ENCODE peak calls at places on chromosome 1, in seven cellular contexts. One of them, this sample, is unnamed. For H3K9me3, the result is how much of the 10 kb centered on the place peaks cover.

GRCh38 chr1:27364696-27365371 is 1.9 kb downstream of the MAP3K6 start:
- DNase-seq in effector memory CD4-positive, alpha-beta T cell: no peak
- DNase-seq in CD8-positive, alpha-beta memory T cell: no peak
- DNase-seq in GM23248: no peak
- DNase-seq in neuronal stem cell: no peak
- DNase-seq in neural progenitor cell: no peak
- DNase-seq in cardiac muscle cell: no peak
- DNase-seq in this sample: no peak

GRCh38 chr1:172321429-172321828 is 99.1 kb upstream of the C1orf105 start:
- DNase-seq in neural progenitor cell: no peak
- DNase-seq in cardiac muscle cell: peak
- DNase-seq in effector memory CD4-positive, alpha-beta T cell: no peak
- DNase-seq in GM23248: peak
- DNase-seq in CD8-positive, alpha-beta memory T cell: no peak
- DNase-seq in neuronal stem cell: no peak
- DNase-seq in this sample: no peak

GRCh38 chr1:59498640-59499039 is 201.7 kb downstream of the FGGY start:
- DNase-seq in neuronal stem cell: no peak
- DNase-seq in CD8-positive, alpha-beta memory T cell: no peak
- DNase-seq in neural progenitor cell: no peak
- DNase-seq in GM23248: peak
- DNase-seq in effector memory CD4-positive, alpha-beta T cell: no peak
- DNase-seq in cardiac muscle cell: peak
- DNase-seq in this sample: no peak

GRCh38 chr1:205805082-205805711 is 7.8 kb downstream of the SLC41A1 start:
- DNase-seq in CD8-positive, alpha-beta memory T cell: no peak
- DNase-seq in cardiac muscle cell: no peak
- DNase-seq in effector memory CD4-positive, alpha-beta T cell: no peak
- DNase-seq in GM23248: peak
- DNase-seq in neuronal stem cell: no peak
- DNase-seq in neural progenitor cell: no peak
- DNase-seq in this sample: no peak

GRCh38 chr1:64495878-64496277 is 25.9 kb downstream of the CACHD1 start:
- DNase-seq in cardiac muscle cell: no peak
- DNase-seq in neural progenitor cell: no peak
- DNase-seq in effector memory CD4-positive, alpha-beta T cell: no peak
- DNase-seq in GM23248: no peak
- DNase-seq in CD8-positive, alpha-beta memory T cell: no peak
- DNase-seq in neuronal stem cell: no peak
- DNase-seq in this sample: no peak

GRCh38 chr1:204680461-204680860 is 5.1 kb downstream of the LRRN2 start:
- DNase-seq in neural progenitor cell: no peak
- DNase-seq in GM23248: no peak
- DNase-seq in neuronal stem cell: no peak
- DNase-seq in effector memory CD4-positive, alpha-beta T cell: no peak
- DNase-seq in cardiac muscle cell: no peak
- DNase-seq in CD8-positive, alpha-beta memory T cell: no peak
- DNase-seq in this sample: no peak

GRCh38 chr1:51344602-51345299 is 14.4 kb upstream of the TTC39A start:
- DNase-seq in neuronal stem cell: no peak
- DNase-seq in CD8-positive, alpha-beta memory T cell: no peak
- DNase-seq in cardiac muscle cell: no peak
- DNase-seq in effector memory CD4-positive, alpha-beta T cell: no peak
- DNase-seq in neural progenitor cell: peak
- DNase-seq in GM23248: peak
- DNase-seq in this sample: peak

GRCh38 chr1:91894036-91894761 is 8.2 kb upstream of the TGFBR3 start:
- DNase-seq in neuronal stem cell: no peak
- DNase-seq in cardiac muscle cell: peak
- DNase-seq in GM23248: peak
- DNase-seq in CD8-positive, alpha-beta memory T cell: no peak
- DNase-seq in neural progenitor cell: no peak
- DNase-seq in effector memory CD4-positive, alpha-beta T cell: no peak
- DNase-seq in this sample: no peak

DNA sequence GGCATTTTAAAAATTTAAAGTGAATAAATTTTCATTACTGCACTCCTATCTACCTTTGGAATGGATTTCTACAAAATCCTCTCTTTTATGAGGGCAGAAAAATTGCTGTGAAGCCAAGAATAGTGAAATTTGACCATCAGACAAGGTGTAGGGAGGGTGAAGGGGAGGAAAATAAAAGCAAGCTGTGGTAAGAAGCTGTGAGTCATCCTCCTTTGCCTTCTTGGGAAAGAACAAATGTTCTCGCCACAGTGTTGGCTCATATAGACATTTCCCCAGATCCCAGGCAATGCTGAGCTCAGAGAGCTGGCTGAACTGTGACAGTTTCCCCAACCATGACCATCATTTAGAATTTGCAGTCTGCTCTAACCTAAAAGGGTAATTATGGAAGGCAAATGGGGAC is 235.3 kb downstream of the PBX1 start:
- DNase-seq in neuronal stem cell: no peak
- DNase-seq in effector memory CD4-positive, alpha-beta T cell: no peak
- DNase-seq in cardiac muscle cell: peak
- DNase-seq in GM23248: peak
- DNase-seq in neural progenitor cell: no peak
- DNase-seq in CD8-positive, alpha-beta memory T cell: no peak
- DNase-seq in this sample: no peak
- H3K27ac ChIP-seq in neuronal stem cell: no peak
- H3K27ac ChIP-seq in effector memory CD4-positive, alpha-beta T cell: no peak
- H3K27ac ChIP-seq in cardiac muscle cell: no peak
- H3K27ac ChIP-seq in GM23248: peak
- H3K27ac ChIP-seq in neural progenitor cell: no peak
- H3K27ac ChIP-seq in CD8-positive, alpha-beta memory T cell: no peak
- H3K27ac ChIP-seq in this sample: no peak

GRCh38 chr1:5099018-5099417 is 444.6 kb downstream of the AJAP1 start:
- DNase-seq in neural progenitor cell: peak
- DNase-seq in GM23248: no peak
- DNase-seq in cardiac muscle cell: no peak
- DNase-seq in neuronal stem cell: peak
- DNase-seq in CD8-positive, alpha-beta memory T cell: no peak
- DNase-seq in effector memory CD4-positive, alpha-beta T cell: no peak
- DNase-seq in this sample: no peak

GRCh38 chr1:5093042-5093441 is 438.6 kb downstream of the AJAP1 start:
- DNase-seq in CD8-positive, alpha-beta memory T cell: no peak
- DNase-seq in neuronal stem cell: no peak
- DNase-seq in effector memory CD4-positive, alpha-beta T cell: no peak
- DNase-seq in GM23248: no peak
- DNase-seq in neural progenitor cell: no peak
- DNase-seq in cardiac muscle cell: no peak
- DNase-seq in this sample: no peak
- H3K9me3 ChIP-seq in CD8-positive, alpha-beta memory T cell: under half
- H3K9me3 ChIP-seq in neuronal stem cell: under half
- H3K9me3 ChIP-seq in effector memory CD4-positive, alpha-beta T cell: under half
- H3K9me3 ChIP-seq in GM23248: under half
- H3K9me3 ChIP-seq in neural progenitor cell: under half
- H3K9me3 ChIP-seq in cardiac muscle cell: under half
- H3K9me3 ChIP-seq in this sample: under half

DNA sequence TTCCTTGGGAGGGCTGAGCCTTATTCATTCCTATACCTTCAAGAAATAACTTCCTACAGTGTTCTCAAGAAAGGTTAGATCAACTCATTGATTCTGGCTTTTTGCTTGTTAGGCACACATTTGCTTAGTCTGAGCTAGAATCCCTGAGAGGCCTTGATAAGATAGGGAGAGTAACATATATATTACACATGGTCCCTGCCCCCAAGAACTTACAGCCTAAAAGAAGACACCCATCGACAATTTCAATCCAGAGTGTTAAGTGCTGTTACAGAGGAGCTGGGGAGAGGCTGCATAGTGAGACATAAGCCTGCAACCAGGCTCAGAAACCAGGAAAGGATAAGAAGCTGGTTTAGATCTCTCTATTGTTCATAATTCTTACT is 68.7 kb downstream of the PLPP3 start:
- DNase-seq in neural progenitor cell: no peak
- DNase-seq in neuronal stem cell: no peak
- DNase-seq in CD8-positive, alpha-beta memory T cell: no peak
- DNase-seq in GM23248: no peak
- DNase-seq in cardiac muscle cell: no peak
- DNase-seq in effector memory CD4-positive, alpha-beta T cell: no peak
- DNase-seq in this sample: no peak
- H3K4me3 ChIP-seq in neural progenitor cell: peak
- H3K4me3 ChIP-seq in neuronal stem cell: no peak
- H3K4me3 ChIP-seq in CD8-positive, alpha-beta memory T cell: no peak
- H3K4me3 ChIP-seq in GM23248: no peak
- H3K4me3 ChIP-seq in cardiac muscle cell: no peak
- H3K4me3 ChIP-seq in effector memory CD4-positive, alpha-beta T cell: no peak
- H3K4me3 ChIP-seq in this sample: no peak

DNA sequence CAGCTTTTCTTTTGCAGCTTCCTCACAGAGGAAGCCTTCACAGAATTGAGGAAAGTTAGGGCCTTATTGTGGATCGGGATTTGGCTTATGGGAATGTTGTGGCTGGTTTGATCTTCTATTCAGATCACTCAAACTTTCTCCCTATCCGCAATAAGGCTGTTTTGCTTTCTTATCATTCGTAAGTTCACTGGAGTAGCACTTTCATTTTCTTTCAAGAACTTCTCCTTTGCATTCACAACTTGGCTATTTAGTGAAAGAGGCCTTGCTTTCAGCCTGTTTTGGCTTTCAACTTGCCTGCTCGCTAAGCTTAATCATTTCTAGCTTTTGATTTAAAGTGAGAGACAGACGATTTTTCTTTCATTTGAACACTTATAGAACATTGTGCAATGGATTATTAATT is 181.9 kb upstream of the B3GALT2 start:
- DNase-seq in cardiac muscle cell: peak
- DNase-seq in GM23248: no peak
- DNase-seq in neuronal stem cell: no peak
- DNase-seq in neural progenitor cell: no peak
- DNase-seq in CD8-positive, alpha-beta memory T cell: peak
- DNase-seq in effector memory CD4-positive, alpha-beta T cell: no peak
- DNase-seq in this sample: no peak
- H3K27ac ChIP-seq in cardiac muscle cell: no peak
- H3K27ac ChIP-seq in GM23248: no peak
- H3K27ac ChIP-seq in neuronal stem cell: no peak
- H3K27ac ChIP-seq in neural progenitor cell: no peak
- H3K27ac ChIP-seq in CD8-positive, alpha-beta memory T cell: no peak
- H3K27ac ChIP-seq in effector memory CD4-positive, alpha-beta T cell: no peak
- H3K27ac ChIP-seq in this sample: no peak

DNA sequence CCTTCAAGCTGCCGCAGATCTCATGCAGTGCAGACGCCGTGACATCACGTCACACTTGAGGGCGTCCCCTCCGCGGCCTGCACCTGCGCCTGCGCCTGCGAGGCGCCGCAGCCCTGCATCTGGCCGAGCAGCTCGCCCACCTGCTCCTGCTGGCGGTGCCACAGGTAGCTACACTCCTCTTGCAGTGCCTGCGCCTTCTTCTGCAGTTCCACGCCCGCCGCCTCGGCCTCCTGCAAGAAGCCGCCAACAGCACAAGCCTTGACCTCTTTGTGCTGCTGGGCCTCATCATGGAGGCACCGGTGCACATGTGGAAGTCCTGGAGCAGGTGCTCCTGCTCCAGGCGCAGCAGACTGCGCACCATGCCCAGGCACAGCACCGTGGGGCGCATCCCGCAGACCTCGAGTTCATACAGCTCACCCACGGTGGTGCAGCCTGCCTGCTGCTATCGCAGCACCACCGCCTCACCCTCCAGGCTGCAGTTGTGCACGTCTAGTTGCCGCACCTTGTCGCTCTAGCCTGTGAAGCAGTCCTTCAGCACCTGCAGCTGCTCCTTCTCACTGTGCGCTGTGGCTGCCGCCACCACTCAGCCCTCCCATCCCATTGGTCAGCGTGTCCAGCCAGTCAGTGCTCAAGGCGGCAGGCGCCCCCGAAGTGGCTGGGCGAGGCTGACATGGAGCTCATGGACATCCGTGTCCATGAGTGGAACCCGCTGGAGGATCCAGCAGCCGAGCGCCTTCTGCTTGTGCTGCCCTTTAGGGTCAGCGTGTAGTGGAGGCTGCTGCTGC is 12.3 kb upstream of the CD2 start:
- DNase-seq in CD8-positive, alpha-beta memory T cell: no peak
- DNase-seq in neural progenitor cell: no peak
- DNase-seq in effector memory CD4-positive, alpha-beta T cell: no peak
- DNase-seq in GM23248: no peak
- DNase-seq in cardiac muscle cell: no peak
- DNase-seq in neuronal stem cell: no peak
- DNase-seq in this sample: no peak
- H3K9me3 ChIP-seq in CD8-positive, alpha-beta memory T cell: under half
- H3K9me3 ChIP-seq in neural progenitor cell: under half
- H3K9me3 ChIP-seq in effector memory CD4-positive, alpha-beta T cell: under half
- H3K9me3 ChIP-seq in GM23248: under half
- H3K9me3 ChIP-seq in cardiac muscle cell: under half
- H3K9me3 ChIP-seq in neuronal stem cell: under half
- H3K9me3 ChIP-seq in this sample: under half

GRCh38 chr1:222634180-222635013 is 16.5 kb downstream of the MIA3 start:
- DNase-seq in CD8-positive, alpha-beta memory T cell: peak
- DNase-seq in neural progenitor cell: peak
- DNase-seq in cardiac muscle cell: peak
- DNase-seq in neuronal stem cell: peak
- DNase-seq in GM23248: peak
- DNase-seq in effector memory CD4-positive, alpha-beta T cell: no peak
- DNase-seq in this sample: peak
- H3K4me3 ChIP-seq in CD8-positive, alpha-beta memory T cell: no peak
- H3K4me3 ChIP-seq in neural progenitor cell: no peak
- H3K4me3 ChIP-seq in cardiac muscle cell: no peak
- H3K4me3 ChIP-seq in neuronal stem cell: no peak
- H3K4me3 ChIP-seq in GM23248: no peak
- H3K4me3 ChIP-seq in effector memory CD4-positive, alpha-beta T cell: no peak
- H3K4me3 ChIP-seq in this sample: no peak

This sample was measured in lung.